ENCODE peak calls at places on chromosomes 2 and 18, in five cellular contexts. M is stimulated activated CD8-positive, alpha-beta memory T cell treated with anti-CD3 and anti-CD28 coated beads, Interleukin-15, amount 100 ng/mL, for 4 hours; I is hippocampal formation; B is T-helper 2 cell; K is CD4-positive, CD25-positive, alpha-beta regulatory T cell. C is an unnamed sample.

GRCh38 chr2:240205348-240205747 is 64.9 kb upstream of the OTOS start:
- DNase-seq in I (no peak), K (no peak), B (no peak), M (no peak), C (no peak)

GRCh38 chr18:60163622-60164021 is 209.0 kb downstream of the MC4R start:
- DNase-seq in I (no peak), B (no peak), M (no peak), K (no peak), C (no peak)

GRCh38 chr2:182824056-182824758 is 42.2 kb downstream of the FRZB start:
- DNase-seq in B (no peak), I (no peak), K (no peak), M (no peak), C (no peak)

GRCh38 chr2:3626817-3627499 is 31.0 kb upstream of the ALLC start:
- DNase-seq in B (no peak), K (no peak), M (no peak), I (no peak), C (no peak)

GRCh38 chr18:47035156-47035671 is at the start of gene ELOA2:
- DNase-seq in B (no peak), M (no peak), I (no peak), K (no peak), C (no peak)

GRCh38 chr18:25886283-25886682 is 204.1 kb downstream of the SS18 start:
- DNase-seq in K (no peak), B (no peak), M (no peak), I (no peak), C (no peak)

GRCh38 chr2:109415460-109416004 is 198.2 kb downstream of the SEPTIN10 start:
- DNase-seq in I (no peak), M (no peak), K (no peak), B (no peak), C (no peak)

GRCh38 chr2:20073462-20073861 is 22.0 kb upstream of the LAPTM4A start:
- DNase-seq in M (no peak), I (no peak), B (no peak), K (no peak), C (no peak)

GRCh38 chr2:231563378-231563961 is 29.2 kb upstream of the TEX44 start:
- DNase-seq in I (peak; percentile 81), M (no peak), B (no peak), K (no peak), C (no peak)

GRCh38 chr18:21210278-21210677 is 31.8 kb upstream of the GREB1L start:
- DNase-seq in I (no peak), M (no peak), B (no peak), K (no peak), C (no peak)

GRCh38 chr2:11753452-11753885 is 7.0 kb downstream of the LPIN1 start:
- DNase-seq in K (peak; percentile 27), M (no peak), B (no peak), I (no peak), C (no peak)